ENCODE peak calls at places on chromosomes 5 and 9, in ten cellular contexts. One of them, this sample, is unnamed.

GRCh38 chr9:113620377-113621161 is 157.0 kb downstream of the RGS3 start:
- DNase-seq in T-helper 2 cell: no peak
- DNase-seq in caudate nucleus: peak
- DNase-seq in mucosa of gallbladder: peak
- DNase-seq in T1000: peak
- DNase-seq in CD8-positive, alpha-beta memory T cell: no peak
- DNase-seq in EL: peak
- DNase-seq in NCI-H524: no peak
- DNase-seq in stimulated activated CD8-positive, alpha-beta memory T cell treated with anti-CD3 and anti-CD28 coated beads, Interleukin-2, amount 100 ng/mL, for 1 hour: no peak
- DNase-seq in GM03348: peak
- DNase-seq in this sample: peak

GRCh38 chr9:114386886-114387677 is 700 bp downstream of the AKNA start:
- DNase-seq in T-helper 2 cell: peak
- DNase-seq in caudate nucleus: peak
- DNase-seq in mucosa of gallbladder: no peak
- DNase-seq in T1000: no peak
- DNase-seq in CD8-positive, alpha-beta memory T cell: no peak
- DNase-seq in EL: peak
- DNase-seq in NCI-H524: peak
- DNase-seq in stimulated activated CD8-positive, alpha-beta memory T cell treated with anti-CD3 and anti-CD28 coated beads, Interleukin-2, amount 100 ng/mL, for 1 hour: no peak
- DNase-seq in GM03348: peak
- DNase-seq in this sample: no peak

GRCh38 chr5:36590513-36591286 is 15.7 kb upstream of the SLC1A3 start:
- DNase-seq in T-helper 2 cell: no peak
- DNase-seq in caudate nucleus: no peak
- DNase-seq in mucosa of gallbladder: no peak
- DNase-seq in T1000: no peak
- DNase-seq in CD8-positive, alpha-beta memory T cell: no peak
- DNase-seq in EL: no peak
- DNase-seq in NCI-H524: no peak
- DNase-seq in stimulated activated CD8-positive, alpha-beta memory T cell treated with anti-CD3 and anti-CD28 coated beads, Interleukin-2, amount 100 ng/mL, for 1 hour: no peak
- DNase-seq in GM03348: no peak
- DNase-seq in this sample: no peak

GRCh38 chr5:146338774-146339714 is at the start of gene POU4F3:
- DNase-seq in T-helper 2 cell: no peak
- DNase-seq in caudate nucleus: no peak
- DNase-seq in mucosa of gallbladder: no peak
- DNase-seq in T1000: no peak
- DNase-seq in CD8-positive, alpha-beta memory T cell: no peak
- DNase-seq in EL: no peak
- DNase-seq in NCI-H524: peak
- DNase-seq in stimulated activated CD8-positive, alpha-beta memory T cell treated with anti-CD3 and anti-CD28 coated beads, Interleukin-2, amount 100 ng/mL, for 1 hour: no peak
- DNase-seq in GM03348: no peak
- DNase-seq in this sample: no peak

GRCh38 chr5:639584-640213 is 27.6 kb downstream of the CEP72 start:
- DNase-seq in T-helper 2 cell: no peak
- DNase-seq in caudate nucleus: no peak
- DNase-seq in mucosa of gallbladder: peak
- DNase-seq in T1000: no peak
- DNase-seq in CD8-positive, alpha-beta memory T cell: no peak
- DNase-seq in EL: no peak
- DNase-seq in NCI-H524: no peak
- DNase-seq in stimulated activated CD8-positive, alpha-beta memory T cell treated with anti-CD3 and anti-CD28 coated beads, Interleukin-2, amount 100 ng/mL, for 1 hour: no peak
- DNase-seq in GM03348: no peak
- DNase-seq in this sample: no peak

GRCh38 chr9:113479150-113479761 is 15.7 kb downstream of the RGS3 start:
- DNase-seq in T-helper 2 cell: peak
- DNase-seq in caudate nucleus: no peak
- DNase-seq in mucosa of gallbladder: no peak
- DNase-seq in T1000: no peak
- DNase-seq in CD8-positive, alpha-beta memory T cell: peak
- DNase-seq in EL: no peak
- DNase-seq in NCI-H524: no peak
- DNase-seq in stimulated activated CD8-positive, alpha-beta memory T cell treated with anti-CD3 and anti-CD28 coated beads, Interleukin-2, amount 100 ng/mL, for 1 hour: peak
- DNase-seq in GM03348: no peak
- DNase-seq in this sample: peak

GRCh38 chr5:13348568-13348967 is 595.9 kb downstream of the DNAH5 start:
- DNase-seq in T-helper 2 cell: no peak
- DNase-seq in caudate nucleus: no peak
- DNase-seq in mucosa of gallbladder: no peak
- DNase-seq in T1000: no peak
- DNase-seq in CD8-positive, alpha-beta memory T cell: no peak
- DNase-seq in EL: no peak
- DNase-seq in NCI-H524: no peak
- DNase-seq in stimulated activated CD8-positive, alpha-beta memory T cell treated with anti-CD3 and anti-CD28 coated beads, Interleukin-2, amount 100 ng/mL, for 1 hour: no peak
- DNase-seq in GM03348: no peak
- DNase-seq in this sample: no peak

GRCh38 chr5:78793907-78794687 is 145.5 kb upstream of the LHFPL2 start:
- DNase-seq in T-helper 2 cell: no peak
- DNase-seq in caudate nucleus: no peak
- DNase-seq in mucosa of gallbladder: no peak
- DNase-seq in T1000: no peak
- DNase-seq in CD8-positive, alpha-beta memory T cell: no peak
- DNase-seq in EL: no peak
- DNase-seq in NCI-H524: no peak
- DNase-seq in stimulated activated CD8-positive, alpha-beta memory T cell treated with anti-CD3 and anti-CD28 coated beads, Interleukin-2, amount 100 ng/mL, for 1 hour: no peak
- DNase-seq in GM03348: no peak
- DNase-seq in this sample: no peak

GRCh38 chr9:121671612-121672155 is 20.2 kb downstream of the DAB2IP start:
- DNase-seq in T-helper 2 cell: no peak
- DNase-seq in caudate nucleus: no peak
- DNase-seq in mucosa of gallbladder: no peak
- DNase-seq in T1000: no peak
- DNase-seq in CD8-positive, alpha-beta memory T cell: no peak
- DNase-seq in EL: no peak
- DNase-seq in NCI-H524: no peak
- DNase-seq in stimulated activated CD8-positive, alpha-beta memory T cell treated with anti-CD3 and anti-CD28 coated beads, Interleukin-2, amount 100 ng/mL, for 1 hour: no peak
- DNase-seq in GM03348: peak
- DNase-seq in this sample: no peak

GRCh38 chr9:5500441-5501235 is 9.7 kb upstream of the PDCD1LG2 start:
- DNase-seq in T-helper 2 cell: no peak
- DNase-seq in caudate nucleus: no peak
- DNase-seq in mucosa of gallbladder: peak
- DNase-seq in T1000: no peak
- DNase-seq in CD8-positive, alpha-beta memory T cell: no peak
- DNase-seq in EL: peak
- DNase-seq in NCI-H524: no peak
- DNase-seq in stimulated activated CD8-positive, alpha-beta memory T cell treated with anti-CD3 and anti-CD28 coated beads, Interleukin-2, amount 100 ng/mL, for 1 hour: no peak
- DNase-seq in GM03348: no peak
- DNase-seq in this sample: no peak

GRCh38 chr9:104863180-104863883 is 64.6 kb downstream of the ABCA1 start:
- DNase-seq in T-helper 2 cell: peak
- DNase-seq in caudate nucleus: peak
- DNase-seq in mucosa of gallbladder: peak
- DNase-seq in T1000: peak
- DNase-seq in CD8-positive, alpha-beta memory T cell: peak
- DNase-seq in EL: peak
- DNase-seq in NCI-H524: peak
- DNase-seq in stimulated activated CD8-positive, alpha-beta memory T cell treated with anti-CD3 and anti-CD28 coated beads, Interleukin-2, amount 100 ng/mL, for 1 hour: no peak
- DNase-seq in GM03348: peak
- DNase-seq in this sample: peak